ENCODE peak calls at places on chromosomes 11 and 22, in four cellular contexts. One of them, this sample, is unnamed.

GRCh38 chr22:50260801-50261614 is 475 bp downstream of the MAPK12 start:
- DNase-seq in dorsolateral prefrontal cortex: peak
- DNase-seq in GM19239: peak
- DNase-seq in HS-5: no peak
- DNase-seq in this sample: no peak

GRCh38 chr22:26170795-26171194 is 1.5 kb downstream of the SEZ6L start:
- DNase-seq in dorsolateral prefrontal cortex: peak
- DNase-seq in GM19239: no peak
- DNase-seq in HS-5: no peak
- DNase-seq in this sample: no peak

GRCh38 chr11:106137061-106137460 is 59.6 kb downstream of the AASDHPPT start:
- DNase-seq in dorsolateral prefrontal cortex: no peak
- DNase-seq in GM19239: no peak
- DNase-seq in HS-5: no peak
- DNase-seq in this sample: no peak

GRCh38 chr11:43573233-43573632 is 107.3 kb upstream of the HSD17B12 start:
- DNase-seq in dorsolateral prefrontal cortex: no peak
- DNase-seq in GM19239: no peak
- DNase-seq in HS-5: no peak
- DNase-seq in this sample: no peak

GRCh38 chr11:69640260-69640994 is 529 bp upstream of the CCND1 start:
- DNase-seq in dorsolateral prefrontal cortex: no peak
- DNase-seq in GM19239: no peak
- DNase-seq in HS-5: no peak
- DNase-seq in this sample: no peak

GRCh38 chr11:2768471-2769408 is 68.9 kb upstream of the KCNQ1OT1 start:
- DNase-seq in dorsolateral prefrontal cortex: no peak
- DNase-seq in GM19239: no peak
- DNase-seq in HS-5: peak
- DNase-seq in this sample: no peak

GRCh38 chr11:30889116-30889765 is 303.1 kb upstream of the MPPED2 start:
- DNase-seq in dorsolateral prefrontal cortex: no peak
- DNase-seq in GM19239: no peak
- DNase-seq in HS-5: no peak
- DNase-seq in this sample: no peak

GRCh38 chr22:26466196-26466595 is 17.4 kb downstream of the HPS4 start:
- DNase-seq in dorsolateral prefrontal cortex: no peak
- DNase-seq in GM19239: no peak
- DNase-seq in HS-5: no peak
- DNase-seq in this sample: no peak

GRCh38 chr22:20434264-20434751 is 3.3 kb downstream of the SCARF2 start:
- DNase-seq in dorsolateral prefrontal cortex: peak
- DNase-seq in GM19239: no peak
- DNase-seq in HS-5: no peak
- DNase-seq in this sample: no peak

GRCh38 chr11:46472662-46472994 is 81.1 kb upstream of the CHRM4 start:
- DNase-seq in dorsolateral prefrontal cortex: no peak
- DNase-seq in GM19239: no peak
- DNase-seq in HS-5: no peak
- DNase-seq in this sample: no peak

GRCh38 chr22:40044870-40045834 is 50.4 kb downstream of the FAM83F start:
- DNase-seq in dorsolateral prefrontal cortex: no peak
- DNase-seq in GM19239: peak
- DNase-seq in HS-5: no peak
- DNase-seq in this sample: no peak

GRCh38 chr11:11836676-11837231 is 5.0 kb upstream of the USP47 start:
- DNase-seq in dorsolateral prefrontal cortex: no peak
- DNase-seq in GM19239: no peak
- DNase-seq in HS-5: no peak
- DNase-seq in this sample: no peak

GRCh38 chr11:16911186-16911585 is 103.0 kb downstream of the PLEKHA7 start:
- DNase-seq in dorsolateral prefrontal cortex: no peak
- DNase-seq in GM19239: no peak
- DNase-seq in HS-5: no peak
- DNase-seq in this sample: no peak

GRCh38 chr11:33463059-33463458 is 205.9 kb downstream of the HIPK3 start:
- DNase-seq in dorsolateral prefrontal cortex: no peak
- DNase-seq in GM19239: no peak
- DNase-seq in HS-5: no peak
- DNase-seq in this sample: no peak

GRCh38 chr11:122784325-122785155 is 53.8 kb upstream of the CRTAM start:
- DNase-seq in dorsolateral prefrontal cortex: no peak
- DNase-seq in GM19239: no peak
- DNase-seq in HS-5: peak
- DNase-seq in this sample: no peak

GRCh38 chr11:79390477-79390876 is 50.4 kb downstream of the TENM4 start:
- DNase-seq in dorsolateral prefrontal cortex: no peak
- DNase-seq in GM19239: no peak
- DNase-seq in HS-5: no peak
- DNase-seq in this sample: no peak